ENCODE peak calls at places on chromosomes 6 and 20, in six cellular contexts. J is body of pancreas; I is stimulated activated CD4-positive, alpha-beta T cell treated with anti-CD3 and anti-CD28 coated beads, Interleukin-4, amount 100 ng/mL, for 48 hours; M is putamen; V is activated CD8-positive, alpha-beta T cell treated with anti-CD3 and anti-CD28 coated beads for 36 hours; U is HuH-7.5. S is an unnamed sample.

GRCh38 chr6:111992851-111993250 is 61.1 kb upstream of the CCN6 start:
- DNase-seq in J (no peak), M (no peak), V (peak), U (no peak), I (no peak), S (peak)

GRCh38 chr20:38083338-38084048 is 49.9 kb downstream of the RPRD1B start:
- DNase-seq in U (no peak), M (no peak), V (no peak), J (no peak), I (no peak), S (no peak)

GRCh38 chr20:20781029-20781428 is 68.6 kb upstream of the RALGAPA2 start:
- DNase-seq in U (no peak), V (no peak), M (no peak), I (no peak), J (no peak), S (no peak)

GRCh38 chr20:48821261-48821910 is 6.4 kb downstream of the PREX1 start:
- DNase-seq in M (no peak), J (no peak), I (no peak), V (no peak), U (no peak), S (no peak)

GRCh38 chr6:635233-635632 is 21.7 kb downstream of the HUS1B start:
- DNase-seq in I (no peak), U (no peak), J (no peak), V (no peak), M (no peak), S (no peak)

GRCh38 chr20:60584221-60584620 is 626.0 kb downstream of the CDH26 start:
- DNase-seq in M (peak), V (no peak), I (no peak), U (no peak), J (no peak), S (no peak)

GRCh38 chr20:16583444-16583843 is 10.2 kb upstream of the KIF16B start:
- DNase-seq in J (no peak), V (no peak), U (no peak), M (no peak), I (no peak), S (no peak)

GRCh38 chr20:57104711-57105110 is 161.7 kb downstream of the BMP7 start:
- DNase-seq in J (no peak), I (no peak), V (no peak), M (no peak), U (no peak), S (no peak)

GRCh38 chr6:72616406-72617015 is 5.4 kb upstream of the KCNQ5 start:
- DNase-seq in I (no peak), U (no peak), V (no peak), M (peak), J (no peak), S (no peak)

GRCh38 chr6:125947581-125947980 is 9.0 kb upstream of the HINT3 start:
- DNase-seq in M (no peak), U (no peak), J (no peak), V (no peak), I (no peak), S (no peak)

GRCh38 chr20:37758332-37758731 is 64.5 kb downstream of the CTNNBL1 start:
- DNase-seq in J (no peak), V (no peak), I (peak), M (no peak), U (peak), S (peak)

GRCh38 chr20:63246490-63247284 is 7.6 kb downstream of the NKAIN4 start:
- DNase-seq in M (no peak), U (no peak), I (no peak), V (no peak), J (peak), S (peak)

GRCh38 chr20:43988451-43988850 is 73.8 kb downstream of the TOX2 start:
- DNase-seq in J (no peak), U (no peak), I (no peak), M (no peak), V (peak), S (no peak)

GRCh38 chr6:98894810-98895209 is 52.9 kb downstream of the FBXL4 start:
- DNase-seq in I (no peak), U (no peak), J (no peak), M (no peak), V (no peak), S (no peak)

GRCh38 chr20:59692139-59692538 is 87.8 kb downstream of the PHACTR3 start:
- DNase-seq in M (no peak), V (no peak), U (no peak), J (no peak), I (no peak), S (no peak)

GRCh38 chr20:60718743-60719142 is 533.3 kb upstream of the CDH4 start:
- DNase-seq in I (no peak), M (no peak), V (peak), J (no peak), U (no peak), S (peak)

GRCh38 chr6:36615018-36615761 is 21.0 kb downstream of the SRSF3 start:
- DNase-seq in M (no peak), I (peak), U (no peak), V (peak), J (peak), S (peak)

GRCh38 chr6:166167801-166168615 is at the start of gene TBXT:
- DNase-seq in V (peak), I (no peak), J (no peak), M (no peak), U (no peak), S (peak)

GRCh38 chr6:9487128-9487527 is 927.7 kb downstream of the TFAP2A start:
- DNase-seq in V (no peak), J (no peak), I (no peak), U (no peak), M (no peak), S (no peak)

GRCh38 chr20:43766917-43767316 is 40.1 kb upstream of the GTSF1L start:
- DNase-seq in U (no peak), I (no peak), M (no peak), V (no peak), J (no peak), S (no peak)

GRCh38 chr6:121436966-121437756 is 1.7 kb downstream of the GJA1 start:
- DNase-seq in M (no peak), I (no peak), U (no peak), J (peak), V (peak), S (peak)

GRCh38 chr20:37513764-37514359 is 7.2 kb upstream of the NNAT start:
- DNase-seq in J (no peak), V (no peak), M (no peak), I (no peak), U (no peak), S (no peak)

GRCh38 chr20:21519136-21519584 is 5.3 kb upstream of the NKX2-2 start:
- DNase-seq in I (no peak), J (no peak), V (no peak), U (no peak), M (no peak), S (peak)

GRCh38 chr20:25066386-25066785 is 8.4 kb upstream of the ACSS1 start:
- DNase-seq in M (no peak), V (no peak), U (no peak), I (no peak), J (peak), S (no peak)

S was measured in endodermal cell.